ENCODE peak calls at places on chromosomes 12 and 14, in nine cellular contexts. W is ovary, P is body of pancreas, U is endothelial cell of umbilical vein, I is HCT116, G is upper lobe of left lung, A is IMR-90, Z is heart left ventricle, S is lower leg skin. T is an unnamed sample.

GRCh38 chr14:90660865-90661570 is 155.2 kb downstream of the TTC7B start:
- DNase-seq in W (no peak), P (no peak), U (no peak), I (no peak), G (peak; percentile 52), A (no peak), Z (peak; percentile 52), S (no peak), T (no peak)

GRCh38 chr12:53985358-53985899 is 483 bp downstream of the HOXC10 start:
- DNase-seq in W (no peak), P (no peak), U (peak; percentile 20), I (no peak), G (peak; percentile 74), A (no peak), Z (no peak), S (no peak), T (no peak)

GRCh38 chr14:85334316-85334715 is 195.6 kb upstream of the FLRT2 start:
- DNase-seq in W (no peak), P (no peak), U (no peak), I (no peak), G (no peak), A (no peak), Z (no peak), S (no peak), T (no peak)

GRCh38 chr14:66038214-66038977 is 447.8 kb upstream of the CCDC196 start:
- DNase-seq in W (no peak), P (no peak), U (no peak), I (no peak), G (no peak), A (peak; percentile 0), Z (peak; percentile 42), S (no peak), T (no peak)

GRCh38 chr12:71958457-71958856 is 19.8 kb downstream of the TPH2 start:
- DNase-seq in W (no peak), P (no peak), U (no peak), I (no peak), G (no peak), A (peak; percentile 84), Z (no peak), S (no peak), T (no peak)

GRCh38 chr14:32985881-32986280 is 47.2 kb downstream of the NPAS3 start:
- DNase-seq in W (no peak), P (no peak), U (no peak), I (no peak), G (no peak), A (no peak), Z (peak; percentile 56), S (no peak), T (no peak)

GRCh38 chr12:15984097-15984800 is 73.1 kb downstream of the DERA start:
- DNase-seq in W (no peak), P (no peak), U (no peak), I (no peak), G (no peak), A (peak; percentile 31), Z (no peak), S (no peak), T (no peak)

GRCh38 chr12:80857311-80857710 is 80.4 kb downstream of the LIN7A start:
- DNase-seq in W (no peak), P (no peak), U (no peak), I (no peak), G (no peak), A (peak; percentile 62), Z (no peak), S (no peak), T (no peak)

GRCh38 chr12:105738036-105738435 is 400.7 kb downstream of the NUAK1 start:
- DNase-seq in W (peak; percentile 31), P (no peak), U (peak; percentile 98), I (no peak), G (peak; percentile 24), A (peak; percentile 55), Z (peak; percentile 50), S (no peak), T (no peak)

GRCh38 chr12:54463034-54463433 is 10.4 kb downstream of the GTSF1 start:
- DNase-seq in W (no peak), P (no peak), U (no peak), I (no peak), G (no peak), A (peak; percentile 27), Z (peak; percentile 30), S (no peak), T (no peak)

GRCh38 chr12:45369065-45369464 is 153.2 kb downstream of the ANO6 start:
- DNase-seq in W (no peak), P (no peak), U (peak; percentile 60), I (no peak), G (no peak), A (peak; percentile 83), Z (no peak), S (no peak), T (no peak)

GRCh38 chr12:43655586-43655985 is 103.0 kb downstream of the PUS7L start:
- DNase-seq in W (no peak), P (no peak), U (no peak), I (no peak), G (no peak), A (peak; percentile 39), Z (no peak), S (no peak), T (no peak)

GRCh38 chr12:59929091-59929490 is 333.3 kb downstream of the SLC16A7 start:
- DNase-seq in W (no peak), P (no peak), U (no peak), I (no peak), G (no peak), A (peak; percentile 18), Z (no peak), S (no peak), T (no peak)

GRCh38 chr12:55789171-55789570 is 28.4 kb downstream of the SARNP start:
- DNase-seq in W (no peak), P (no peak), U (no peak), I (no peak), G (no peak), A (no peak), Z (no peak), S (no peak), T (no peak)

GRCh38 chr12:120925740-120926563 is 21.8 kb upstream of the SPPL3 start:
- DNase-seq in W (no peak), P (no peak), U (no peak), I (peak; percentile 89), G (no peak), A (no peak), Z (no peak), S (no peak), T (no peak)

GRCh38 chr12:44876554-44877275 is 600 bp upstream of the NELL2 start:
- DNase-seq in W (peak; percentile 19), P (no peak), U (no peak), I (no peak), G (peak; percentile 84), A (no peak), Z (no peak), S (no peak), T (peak; percentile 52)

GRCh38 chr12:120997448-120997847 is 18.8 kb downstream of the C12orf43 start:
- DNase-seq in W (no peak), P (no peak), U (no peak), I (no peak), G (no peak), A (no peak), Z (no peak), S (no peak), T (no peak)

GRCh38 chr12:65649126-65649525 is 175.2 kb upstream of the HMGA2 start:
- DNase-seq in W (no peak), P (no peak), U (peak; percentile 98), I (peak; percentile 98), G (no peak), A (peak; percentile 100), Z (no peak), S (no peak), T (no peak)

GRCh38 chr12:1915082-1915968 is 3.1 kb downstream of the CACNA2D4 start:
- DNase-seq in W (no peak), P (peak; percentile 4), U (no peak), I (no peak), G (peak; percentile 47), A (no peak), Z (no peak), S (peak; percentile 80), T (peak; percentile 35)

GRCh38 chr14:87049886-87050820 is 942.8 kb downstream of the GALC start:
- DNase-seq in W (no peak), P (peak; percentile 64), U (no peak), I (no peak), G (no peak), A (peak; percentile 47), Z (no peak), S (no peak), T (no peak)

GRCh38 chr12:6996040-6996441 is 22.2 kb downstream of the LPCAT3 start:
- DNase-seq in W (no peak), P (no peak), U (no peak), I (peak; percentile 23), G (no peak), A (peak; percentile 69), Z (no peak), S (no peak), T (peak; percentile 65)

GRCh38 chr14:99554184-99554583 is 49.8 kb downstream of the CCDC85C start:
- DNase-seq in W (no peak), P (peak; percentile 90), U (no peak), I (no peak), G (peak; percentile 69), A (no peak), Z (peak; percentile 76), S (no peak), T (no peak)

GRCh38 chr12:111926631-111927030 is 84.6 kb downstream of the MAPKAPK5 start:
- DNase-seq in W (no peak), P (no peak), U (no peak), I (no peak), G (no peak), A (no peak), Z (no peak), S (no peak), T (no peak)

GRCh38 chr12:11749943-11750690 is 100.6 kb downstream of the ETV6 start:
- DNase-seq in W (no peak), P (no peak), U (no peak), I (no peak), G (no peak), A (no peak), Z (peak; percentile 41), S (no peak), T (peak; percentile 64)
- TF ChIP-seq POLR2A in W (no peak), P (no peak), U (no peak), I (no peak), G (no peak), A (no peak), Z (no peak), S (no peak), T (no peak)

GRCh38 chr14:68279777-68280233 is 460.2 kb downstream of the RAD51B start:
- DNase-seq in W (no peak), P (no peak), U (no peak), I (no peak), G (no peak), A (no peak), Z (no peak), S (no peak), T (peak; percentile 74)
- TF ChIP-seq POLR2A in W (no peak), P (no peak), U (no peak), I (no peak), G (no peak), A (no peak), Z (no peak), S (no peak), T (no peak)

GRCh38 chr14:75258803-75259509 is 19.7 kb upstream of the FOS start:
- DNase-seq in W (peak; percentile 99), P (peak; percentile 100), U (peak; percentile 100), I (peak; percentile 99), G (peak; percentile 99), A (peak; percentile 100), Z (peak; percentile 100), S (peak; percentile 100), T (peak; percentile 100)
- TF ChIP-seq POLR2A in W (peak; percentile 95), P (peak; percentile 93), U (peak; percentile 7), I (no peak), G (peak; percentile 21), A (peak; percentile 71), Z (no peak), S (no peak), T (peak; percentile 88)

GRCh38 chr14:103332143-103332919 is 1.7 kb upstream of the EIF5 start:
- DNase-seq in W (no peak), P (no peak), U (no peak), I (no peak), G (no peak), A (no peak), Z (no peak), S (peak; percentile 82), T (no peak)
- TF ChIP-seq POLR2A in W (no peak), P (no peak), U (no peak), I (no peak), G (no peak), A (no peak), Z (no peak), S (no peak), T (no peak)